ENCODE peak calls at places on chromosomes 11 and 22, in five cellular contexts. P is NCI-H1694; V is activated naive CD4-positive, alpha-beta T cell; U is SK-N-SH; Z is right atrium auricular region. R is an unnamed sample.

GRCh38 chr11:433641-434040 is 8.2 kb downstream of the ANO9 start:
- DNase-seq in Z (no peak), V (no peak), U (peak), P (no peak), R (no peak)

GRCh38 chr22:26956346-26956745 is 299.0 kb downstream of the MIAT start:
- DNase-seq in P (no peak), U (peak), Z (no peak), V (no peak), R (no peak)

GRCh38 chr11:32210601-32211000 is 119.7 kb downstream of the RCN1 start:
- DNase-seq in V (no peak), P (no peak), Z (no peak), U (no peak), R (no peak)

GRCh38 chr11:107696140-107696539 is 15.7 kb downstream of the SLN start:
- DNase-seq in V (no peak), U (no peak), P (no peak), Z (no peak), R (no peak)

GRCh38 chr11:61121917-61122316 is 19.6 kb downstream of the CD5 start:
- DNase-seq in V (no peak), U (no peak), Z (no peak), P (no peak), R (no peak)

GRCh38 chr22:41256254-41256897 is 15.6 kb upstream of the CHADL start:
- DNase-seq in V (no peak), Z (no peak), P (no peak), U (no peak), R (no peak)

GRCh38 chr11:99446400-99446799 is 425.7 kb downstream of the CNTN5 start:
- DNase-seq in P (no peak), V (no peak), U (no peak), Z (no peak), R (no peak)

GRCh38 chr22:49137216-49137840 is 690.3 kb downstream of the BRD1 start:
- DNase-seq in P (no peak), V (no peak), U (no peak), Z (no peak), R (no peak)

GRCh38 chr11:35555238-35555887 is 29.9 kb upstream of the PAMR1 start:
- DNase-seq in V (no peak), U (no peak), P (no peak), Z (no peak), R (no peak)

GRCh38 chr11:15053201-15053685 is 20.1 kb upstream of the CALCB start:
- DNase-seq in P (no peak), Z (no peak), U (no peak), V (no peak), R (no peak)

GRCh38 chr22:30868663-30869385 is 99.8 kb downstream of the MORC2 start:
- DNase-seq in Z (no peak), U (peak), P (no peak), V (no peak), R (no peak)

GRCh38 chr11:35136311-35136710 is 2.7 kb upstream of the CD44 start:
- DNase-seq in V (no peak), Z (no peak), P (no peak), U (no peak), R (no peak)

GRCh38 chr22:24060375-24060788 is 49.3 kb downstream of the CABIN1 start:
- DNase-seq in Z (peak), P (no peak), U (no peak), V (no peak), R (no peak)

GRCh38 chr22:27349456-27349855 is 452.1 kb downstream of the MN1 start:
- DNase-seq in U (no peak), Z (no peak), P (no peak), V (no peak), R (no peak)

GRCh38 chr11:11045156-11045670 is 187.4 kb upstream of the ZBED5 start:
- DNase-seq in P (no peak), U (no peak), V (no peak), Z (no peak), R (no peak)

GRCh38 chr11:119222308-119222707 is 16.2 kb downstream of the CBL start:
- DNase-seq in U (peak), P (no peak), Z (peak), V (no peak), R (no peak)

GRCh38 chr22:32310777-32311176 is 46.9 kb upstream of the RFPL3 start:
- DNase-seq in P (no peak), Z (no peak), U (no peak), V (no peak), R (no peak)

GRCh38 chr11:12251651-12252560 is 125.5 kb upstream of the PARVA start:
- DNase-seq in V (no peak), Z (no peak), P (no peak), U (no peak), R (no peak)

GRCh38 chr11:32109138-32109537 is 18.3 kb downstream of the RCN1 start:
- DNase-seq in V (no peak), U (no peak), Z (no peak), P (no peak), R (no peak)

GRCh38 chr11:131980199-131980598 is 609.8 kb downstream of the NTM start:
- DNase-seq in U (peak), P (no peak), Z (no peak), V (no peak), R (no peak)

GRCh38 chr22:42717197-42717967 is 3.3 kb downstream of the A4GALT start:
- DNase-seq in Z (no peak), P (no peak), U (no peak), V (no peak), R (no peak)

GRCh38 chr11:47553417-47553746 is 450 bp upstream of the CELF1 start:
- DNase-seq in U (no peak), P (no peak), Z (peak), V (no peak), R (no peak)

R was measured in activated T-helper 1 cell treated with anti-CD3 and anti-CD28 coated beads, Interleukin-2, amount 50 U/mL, for 16 hours.